ENCODE peak calls at places on chromosomes 4 and X, in eight cellular contexts. Q is DND-41, D is stomach, C is brain microvascular endothelial cell, K is pancreas, L is testis, F is Karpas-422, V is sigmoid colon. Z is an unnamed sample. For H3K27me3, the result is how much of the 10 kb centered on the place peaks cover.

GRCh38 chr4:15778742-15779231 is 659 bp downstream of the CD38 start:
- DNase-seq in Q (peak), D (no peak), C (peak), K (peak), L (no peak), F (peak), V (peak), Z (peak)

GRCh38 chr4:114688063-114688462 is 89.5 kb downstream of the UGT8 start:
- DNase-seq in Q (no peak), D (no peak), C (no peak), K (no peak), L (no peak), F (no peak), V (no peak), Z (no peak)

GRCh38 chr4:124526760-124527159 is 185.8 kb downstream of the ANKRD50 start:
- DNase-seq in Q (no peak), D (no peak), C (no peak), K (no peak), L (no peak), F (no peak), V (no peak), Z (no peak)

GRCh38 chr4:72468904-72469502 is 100.0 kb downstream of the ADAMTS3 start:
- DNase-seq in Q (no peak), D (no peak), C (no peak), K (no peak), L (no peak), F (peak), V (no peak), Z (no peak)

GRCh38 chr4:145618210-145618911 is 824 bp upstream of the MMAA start:
- DNase-seq in Q (no peak), D (no peak), C (no peak), K (no peak), L (no peak), F (peak), V (no peak), Z (peak)

GRCh38 chr4:136457004-136457403 is 1075.3 kb downstream of the PCDH18 start:
- DNase-seq in Q (no peak), D (no peak), C (no peak), K (no peak), L (no peak), F (no peak), V (no peak), Z (no peak)

GRCh38 chr4:90904018-90904417 is 776.8 kb downstream of the CCSER1 start:
- DNase-seq in Q (no peak), D (no peak), C (no peak), K (no peak), L (no peak), F (no peak), V (no peak), Z (no peak)

GRCh38 chr4:58600290-58600689 is 1490.1 kb upstream of the IGFBP7 start:
- DNase-seq in Q (no peak), D (no peak), C (no peak), K (no peak), L (no peak), F (no peak), V (no peak), Z (no peak)

GRCh38 chr4:110019153-110019552 is 106.5 kb downstream of the EGF start:
- DNase-seq in Q (no peak), D (no peak), C (no peak), K (no peak), L (no peak), F (no peak), V (no peak), Z (no peak)

GRCh38 chr4:186829740-186830449 is 106.2 kb upstream of the FAT1 start:
- DNase-seq in Q (no peak), D (no peak), C (peak), K (no peak), L (no peak), F (no peak), V (no peak), Z (no peak)

GRCh38 chr4:40238700-40239548 is 42.1 kb downstream of the RHOH start:
- DNase-seq in Q (peak), D (no peak), C (no peak), K (no peak), L (no peak), F (no peak), V (no peak), Z (no peak)

GRCh38 chrX:131955099-131955777 is 67.9 kb upstream of the STK26 start:
- DNase-seq in Q (no peak), D (no peak), C (no peak), K (no peak), L (no peak), F (no peak), V (no peak), Z (no peak)

GRCh38 chr4:74327751-74328150 is 19.5 kb downstream of the EPGN start:
- DNase-seq in Q (no peak), D (no peak), C (no peak), K (no peak), L (no peak), F (no peak), V (no peak), Z (no peak)

GRCh38 chr4:152304220-152304619 is 231.7 kb downstream of the FBXW7 start:
- DNase-seq in Q (no peak), D (no peak), C (no peak), K (no peak), L (no peak), F (no peak), V (no peak), Z (peak)

GRCh38 chr4:80183196-80184052 is 13.9 kb upstream of the PRDM8 start:
- DNase-seq in Q (no peak), D (no peak), C (no peak), K (no peak), L (no peak), F (no peak), V (peak), Z (peak)

GRCh38 chr4:55398461-55398860 is 2.7 kb downstream of the TMEM165 start:
- DNase-seq in Q (no peak), D (no peak), C (no peak), K (no peak), L (no peak), F (no peak), V (no peak), Z (no peak)

DNA sequence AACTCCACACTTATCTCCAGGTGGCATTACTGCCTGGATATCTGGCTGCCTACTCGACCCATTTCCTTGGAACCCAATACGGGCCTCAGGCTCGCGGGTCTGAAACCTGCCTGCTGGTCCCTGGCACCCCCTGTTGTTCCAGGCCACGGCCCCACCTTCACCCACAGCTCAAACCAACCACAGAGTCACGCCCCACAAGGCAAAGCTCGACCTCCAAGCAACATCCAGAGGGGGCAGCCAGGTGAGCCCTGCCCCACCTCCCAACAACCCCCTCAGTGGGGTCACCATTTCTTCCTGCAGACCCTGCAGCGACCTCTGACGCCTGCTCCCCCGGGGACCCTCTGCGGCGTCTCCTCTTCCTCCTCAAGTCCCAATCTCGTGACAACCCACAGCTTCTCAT is 76.2 kb downstream of the WFS1 start:
- DNase-seq in Q (no peak), D (no peak), C (no peak), K (no peak), L (no peak), F (no peak), V (no peak), Z (no peak)
- H3K27me3 ChIP-seq in Q (under half), D (under half), C (under half), K (under half), L (under half), F (under half), V (under half), Z (under half)

GRCh38 chrX:40099046-40099968 is 1.5 kb upstream of the BCOR start:
- DNase-seq in Q (peak), D (no peak), C (no peak), K (no peak), L (peak), F (peak), V (peak), Z (peak)

GRCh38 chrX:40101430-40101802 is 3.7 kb upstream of the BCOR start:
- DNase-seq in Q (no peak), D (no peak), C (no peak), K (no peak), L (no peak), F (no peak), V (no peak), Z (no peak)

GRCh38 chrX:40102393-40103381 is 4.9 kb upstream of the BCOR start:
- DNase-seq in Q (no peak), D (no peak), C (no peak), K (no peak), L (no peak), F (no peak), V (no peak), Z (no peak)

GRCh38 chrX:40100141-40100536 is 2.4 kb upstream of the BCOR start:
- DNase-seq in Q (no peak), D (peak), C (no peak), K (no peak), L (no peak), F (peak), V (no peak), Z (no peak)

GRCh38 chrX:40100537-40101429 is 3.0 kb upstream of the BCOR start:
- DNase-seq in Q (no peak), D (no peak), C (no peak), K (no peak), L (no peak), F (peak), V (no peak), Z (no peak)
- H3K4me3 ChIP-seq in Q (no peak), D (no peak), C (no peak), K (no peak), L (no peak), F (peak), V (no peak), Z (no peak)

DNA sequence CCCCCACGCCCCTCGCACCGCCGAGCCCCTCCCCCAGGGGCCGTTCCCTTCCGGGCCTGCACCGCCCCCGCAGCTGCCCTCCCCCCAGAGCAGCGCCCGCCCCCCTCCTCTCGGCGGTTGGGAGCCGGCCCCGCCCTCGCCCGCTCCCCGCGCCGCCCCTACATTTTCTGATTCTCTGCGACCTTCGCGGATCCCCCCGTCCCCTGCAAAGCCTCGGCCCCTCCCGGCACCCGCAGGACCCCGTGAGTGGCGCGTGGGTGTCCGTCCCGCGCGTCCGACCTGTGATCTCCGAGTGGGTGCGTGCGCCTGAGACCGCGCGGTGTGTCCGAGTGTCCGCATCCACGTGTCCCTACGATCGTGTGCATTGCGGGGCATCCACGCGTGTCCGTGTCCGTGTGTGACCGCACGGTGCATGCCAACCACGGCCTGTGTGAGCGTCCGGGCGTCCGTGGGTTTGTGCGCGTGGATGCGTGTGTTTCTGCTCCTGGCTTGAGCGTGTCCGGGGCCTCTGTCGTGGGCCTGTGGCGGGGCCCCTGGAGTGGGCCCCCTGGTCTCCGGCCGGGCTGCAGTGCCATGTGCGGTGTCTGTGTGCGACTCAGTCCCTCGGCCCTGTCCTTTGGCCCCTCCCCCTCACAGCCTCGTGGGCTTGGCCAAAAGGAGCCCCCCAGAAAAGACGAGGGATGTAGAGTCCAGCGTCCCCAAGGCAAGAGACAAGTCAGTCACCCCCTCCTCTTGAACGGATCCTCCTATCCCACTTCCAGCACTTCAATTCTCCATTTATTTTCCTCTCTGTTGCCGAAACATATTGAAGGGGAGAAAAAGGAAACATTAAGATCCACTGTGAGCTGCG is 8.8 kb upstream of the NKX1-1 start:
- DNase-seq in Q (no peak), D (peak), C (no peak), K (peak), L (peak), F (no peak), V (peak), Z (no peak)
- H3K27me3 ChIP-seq in Q (under half), D (half or more), C (under half), K (under half), L (under half), F (under half), V (under half), Z (under half)

GRCh38 chrX:119778829-119779228 is 12.6 kb downstream of the RPL39 start:
- DNase-seq in Q (no peak), D (no peak), C (no peak), K (no peak), L (no peak), F (no peak), V (no peak), Z (no peak)

GRCh38 chrX:119775517-119776238 is 15.8 kb downstream of the RPL39 start:
- DNase-seq in Q (no peak), D (no peak), C (no peak), K (no peak), L (peak), F (no peak), V (no peak), Z (no peak)
- H3K4me3 ChIP-seq in Q (no peak), D (no peak), C (no peak), K (no peak), L (no peak), F (no peak), V (no peak), Z (no peak)

GRCh38 chr4:139777757-139778156 is 112.1 kb downstream of the MGST2 start:
- DNase-seq in Q (no peak), D (no peak), C (no peak), K (no peak), L (no peak), F (no peak), V (no peak), Z (no peak)

GRCh38 chr4:139774759-139775487 is 109.3 kb downstream of the MGST2 start:
- DNase-seq in Q (no peak), D (no peak), C (no peak), K (no peak), L (no peak), F (no peak), V (no peak), Z (no peak)

GRCh38 chr4:139776235-139776634 is 110.6 kb downstream of the MGST2 start:
- DNase-seq in Q (no peak), D (no peak), C (no peak), K (no peak), L (no peak), F (no peak), V (no peak), Z (no peak)

GRCh38 chr4:139770361-139770760 is 104.7 kb downstream of the MGST2 start:
- DNase-seq in Q (no peak), D (no peak), C (no peak), K (no peak), L (peak), F (no peak), V (no peak), Z (no peak)

GRCh38 chr4:139773560-139774318 is 108.1 kb downstream of the MGST2 start:
- DNase-seq in Q (no peak), D (no peak), C (no peak), K (no peak), L (no peak), F (no peak), V (no peak), Z (no peak)
- H3K27me3 ChIP-seq in Q (under half), D (under half), C (under half), K (under half), L (under half), F (under half), V (under half), Z (under half)

DNA sequence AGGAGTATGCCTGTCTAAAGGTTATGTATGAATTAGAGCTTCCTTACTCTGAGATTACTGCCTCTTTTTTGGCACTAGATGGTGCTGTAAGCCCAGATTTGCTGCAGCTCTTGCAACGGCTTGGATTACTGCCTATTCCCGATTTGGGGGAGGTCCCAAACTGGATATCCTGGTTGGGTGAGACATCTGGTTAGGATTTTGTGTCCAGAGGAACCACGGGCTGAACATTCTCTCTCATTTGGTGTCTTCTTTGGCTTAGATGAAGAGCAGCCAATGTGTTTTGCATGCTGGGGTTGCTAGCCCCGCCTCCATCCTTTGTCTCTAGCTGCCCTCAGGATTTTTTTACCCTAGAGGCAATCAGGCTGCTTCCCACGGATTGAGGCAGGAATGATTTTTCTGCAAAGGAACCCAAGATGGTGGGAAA is 31.9 kb downstream of the F8A1 start:
- DNase-seq in Q (peak), D (peak), C (peak), K (peak), L (peak), F (peak), V (peak), Z (peak)
- H3K4me3 ChIP-seq in Q (peak), D (peak), C (peak), K (no peak), L (no peak), F (peak), V (peak), Z (peak)

GRCh38 chrX:617891-618290 is 12.7 kb upstream of the SHOX start:
- DNase-seq in Q (no peak), D (no peak), C (no peak), K (no peak), L (no peak), F (no peak), V (no peak), Z (no peak)

GRCh38 chrX:619812-620493 is 10.6 kb upstream of the SHOX start:
- DNase-seq in Q (no peak), D (no peak), C (no peak), K (no peak), L (no peak), F (no peak), V (no peak), Z (no peak)

GRCh38 chrX:619451-619811 is 11.2 kb upstream of the SHOX start:
- DNase-seq in Q (no peak), D (no peak), C (no peak), K (no peak), L (no peak), F (no peak), V (no peak), Z (no peak)

GRCh38 chrX:617401-617800 is 13.2 kb upstream of the SHOX start:
- DNase-seq in Q (no peak), D (no peak), C (no peak), K (no peak), L (no peak), F (no peak), V (no peak), Z (no peak)

DNA sequence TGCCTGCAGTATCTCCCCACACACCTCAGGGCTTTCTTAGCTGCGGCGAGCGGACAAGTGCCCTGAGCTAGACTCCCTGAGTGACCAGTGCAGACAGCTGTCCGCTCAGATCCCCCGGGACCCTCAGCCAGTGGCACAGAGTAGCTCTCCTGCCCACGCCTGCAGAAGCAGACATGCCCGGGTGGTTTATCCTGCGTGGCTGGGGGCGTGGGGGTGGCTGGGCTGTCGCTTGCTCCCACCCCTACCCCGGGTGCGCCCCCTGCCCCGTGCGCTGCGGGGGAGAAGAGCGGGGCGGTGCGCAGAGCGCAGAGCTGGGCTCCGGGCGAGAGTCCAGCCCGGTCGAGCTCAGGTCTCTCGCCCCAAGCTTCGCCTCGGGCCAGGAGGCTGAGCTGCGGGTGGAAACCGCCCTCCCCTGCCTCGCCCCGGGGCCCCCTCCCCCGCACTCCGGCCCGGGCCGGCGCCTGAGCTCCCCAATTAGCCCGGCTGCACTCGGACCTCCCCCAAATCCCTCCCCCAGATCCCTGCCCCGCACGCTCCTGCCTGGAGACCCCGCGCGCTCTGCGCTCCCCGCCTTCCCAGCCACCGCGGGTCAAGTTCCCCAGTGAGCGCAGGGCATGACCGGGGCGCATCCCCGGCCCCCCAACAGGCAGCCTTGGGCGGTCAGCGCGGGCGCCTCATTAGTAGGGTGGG is 11.7 kb upstream of the SHOX start:
- DNase-seq in Q (no peak), D (no peak), C (no peak), K (no peak), L (no peak), F (no peak), V (no peak), Z (no peak)
- H3K27me3 ChIP-seq in Q (under half), D (under half), C (under half), K (under half), L (under half), F (under half), V (under half), Z (under half)